ENCODE peak calls at places on chromosomes 2 and 18, in ten cellular contexts. Y is astrocyte; S is fibroblast of the aortic adventitia; L is adrenal gland; F is right atrium auricular region; V is heart right ventricle; N is CD8-positive, alpha-beta T cell; Z is epithelial cell of esophagus; J is kidney epithelial cell; B is IMR-90. H is an unnamed sample.

GRCh38 chr2:241763551-241764271 is 12.9 kb upstream of the GAL3ST2 start:
- DNase-seq in Y (no peak), S (no peak), L (no peak), F (no peak), V (no peak), N (no peak), Z (no peak), J (no peak), B (no peak), H (no peak)

GRCh38 chr2:72015281-72015680 is 132.4 kb downstream of the CYP26B1 start:
- DNase-seq in Y (peak), S (peak), L (no peak), F (no peak), V (no peak), N (no peak), Z (no peak), J (no peak), B (no peak), H (no peak)

GRCh38 chr2:121285077-121285449 is at the start of gene TFCP2L1:
- DNase-seq in Y (no peak), S (no peak), L (no peak), F (no peak), V (no peak), N (no peak), Z (peak), J (no peak), B (no peak), H (no peak)

GRCh38 chr2:231937057-231937456 is 10.9 kb upstream of the NPPC start:
- DNase-seq in Y (no peak), S (no peak), L (no peak), F (peak), V (no peak), N (no peak), Z (no peak), J (no peak), B (no peak), H (no peak)

GRCh38 chr18:37665346-37665745 is 99.7 kb upstream of the CELF4 start:
- DNase-seq in Y (no peak), S (no peak), L (no peak), F (no peak), V (no peak), N (no peak), Z (no peak), J (no peak), B (no peak), H (no peak)

GRCh38 chr2:106269591-106270291 is 75.6 kb upstream of the UXS1 start:
- DNase-seq in Y (no peak), S (no peak), L (no peak), F (no peak), V (peak), N (no peak), Z (peak), J (no peak), B (no peak), H (no peak)

GRCh38 chr2:238239552-238239871 is 326 bp downstream of the HES6 start:
- DNase-seq in Y (no peak), S (no peak), L (no peak), F (no peak), V (no peak), N (peak), Z (peak), J (no peak), B (no peak), H (no peak)

GRCh38 chr18:34153711-34154110 is 71.0 kb downstream of the NOL4 start:
- DNase-seq in Y (peak), S (peak), L (no peak), F (no peak), V (no peak), N (no peak), Z (no peak), J (no peak), B (peak), H (no peak)

GRCh38 chr2:72153026-72153791 is 5.5 kb upstream of the CYP26B1 start:
- DNase-seq in Y (no peak), S (no peak), L (peak), F (peak), V (peak), N (no peak), Z (no peak), J (no peak), B (no peak), H (no peak)

DNA sequence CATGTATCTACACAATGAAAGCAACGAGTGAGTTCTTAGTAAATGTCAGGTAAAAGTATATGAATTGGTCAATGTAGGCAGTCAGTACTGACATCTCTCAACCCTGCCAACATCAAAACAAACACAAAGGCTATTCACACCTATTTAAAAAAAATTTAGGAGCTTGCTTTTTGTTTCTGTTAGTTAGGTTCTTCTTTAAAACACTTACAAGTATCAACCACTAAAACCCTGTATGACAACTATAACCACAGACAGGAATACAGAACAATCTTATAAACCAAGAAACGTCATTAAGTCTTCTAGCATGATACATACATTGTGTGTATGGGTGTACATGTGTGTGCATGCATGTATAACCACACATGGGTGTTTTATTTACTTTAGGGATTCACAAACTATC is 131.0 kb downstream of the TCF4 start:
- DNase-seq in Y (no peak), S (no peak), L (no peak), F (no peak), V (no peak), N (no peak), Z (no peak), J (no peak), B (no peak), H (no peak)
- H3K4me3 ChIP-seq in Y (no peak), S (no peak), L (no peak), F (no peak), V (no peak), N (no peak), Z (no peak), J (no peak), B (no peak), H (no peak)

DNA sequence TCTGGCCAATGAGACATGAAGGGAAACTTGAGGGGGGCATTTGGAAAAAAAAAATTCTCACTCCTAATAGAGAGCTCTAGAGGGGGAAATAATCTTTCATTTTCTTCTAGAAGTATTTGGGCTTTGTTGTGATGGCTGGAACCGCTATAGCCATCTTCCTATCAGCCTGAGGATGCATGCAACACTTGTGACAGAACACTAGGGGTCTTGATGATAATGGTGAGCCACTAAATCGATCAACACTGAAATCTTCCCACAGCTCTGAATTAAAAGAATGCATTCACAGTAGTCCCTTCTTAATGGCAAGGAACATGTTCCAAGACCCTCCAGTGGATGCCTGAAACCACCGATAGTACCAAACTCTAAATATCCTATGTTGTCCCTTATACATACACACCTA is 325.3 kb downstream of the LNPK start:
- DNase-seq in Y (no peak), S (no peak), L (no peak), F (no peak), V (no peak), N (no peak), Z (no peak), J (no peak), B (no peak), H (no peak)
- TF ChIP-seq CTCF in Y (no peak), S (no peak), L (no peak), F (no peak), V (no peak), N (no peak), Z (no peak), J (no peak), B (no peak), H (no peak)

GRCh38 chr2:95274291-95275150 is at the start of gene PROM2:
- DNase-seq in Y (no peak), S (no peak), L (peak), F (no peak), V (no peak), N (no peak), Z (peak), J (no peak), B (no peak), H (no peak)
- H3K4me3 ChIP-seq in Y (no peak), S (no peak), L (no peak), F (no peak), V (no peak), N (no peak), Z (peak), J (peak), B (no peak), H (no peak)

GRCh38 chr2:45684756-45685155 is 33.3 kb downstream of the PRKCE start:
- DNase-seq in Y (no peak), S (no peak), L (no peak), F (no peak), V (no peak), N (no peak), Z (no peak), J (no peak), B (no peak), H (no peak)
- TF ChIP-seq CTCF in Y (no peak), S (no peak), L (no peak), F (no peak), V (no peak), N (no peak), Z (no peak), J (no peak), B (no peak), H (no peak)

GRCh38 chr2:150274108-150274507 is 213.4 kb downstream of the RND3 start:
- DNase-seq in Y (peak), S (no peak), L (no peak), F (no peak), V (no peak), N (no peak), Z (peak), J (no peak), B (peak), H (no peak)

GRCh38 chr2:150282821-150283309 is 204.6 kb downstream of the RND3 start:
- DNase-seq in Y (peak), S (peak), L (peak), F (no peak), V (peak), N (no peak), Z (no peak), J (no peak), B (peak), H (peak)

GRCh38 chr2:150276737-150277136 is 210.7 kb downstream of the RND3 start:
- DNase-seq in Y (no peak), S (no peak), L (no peak), F (no peak), V (no peak), N (no peak), Z (no peak), J (no peak), B (no peak), H (no peak)

GRCh38 chr2:150280255-150280654 is 207.2 kb downstream of the RND3 start:
- DNase-seq in Y (peak), S (peak), L (peak), F (peak), V (peak), N (no peak), Z (peak), J (no peak), B (peak), H (no peak)

GRCh38 chr2:150279673-150280072 is 207.8 kb downstream of the RND3 start:
- DNase-seq in Y (no peak), S (no peak), L (no peak), F (no peak), V (no peak), N (no peak), Z (no peak), J (no peak), B (no peak), H (no peak)
- H3K4me3 ChIP-seq in Y (no peak), S (no peak), L (no peak), F (no peak), V (no peak), N (no peak), Z (no peak), J (no peak), B (no peak), H (no peak)

DNA sequence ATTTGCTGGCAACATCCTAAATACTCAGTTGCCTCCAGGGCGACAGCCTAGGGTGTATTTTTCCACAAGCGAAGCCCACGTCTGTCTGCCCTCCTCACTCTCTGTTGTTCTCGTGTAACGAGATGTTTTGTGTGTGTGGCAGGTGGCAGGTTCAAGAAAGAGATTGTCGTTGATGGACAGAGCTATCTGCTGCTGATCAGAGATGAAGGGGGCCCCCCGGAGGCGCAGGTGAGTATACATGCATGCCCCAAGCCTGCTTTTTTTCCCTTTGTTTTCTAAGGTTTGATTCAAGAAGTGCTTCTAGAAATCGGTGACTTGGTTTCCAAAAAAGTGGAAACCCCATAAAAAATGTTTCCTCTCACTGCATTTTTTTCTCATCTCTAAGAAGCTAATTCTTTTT is 247.0 kb downstream of the AGAP1 start:
- DNase-seq in Y (no peak), S (no peak), L (no peak), F (no peak), V (no peak), N (no peak), Z (peak), J (no peak), B (no peak), H (no peak)
- TF ChIP-seq CTCF in Y (peak), S (peak), L (no peak), F (no peak), V (no peak), N (no peak), Z (peak), J (peak), B (peak), H (no peak)

DNA sequence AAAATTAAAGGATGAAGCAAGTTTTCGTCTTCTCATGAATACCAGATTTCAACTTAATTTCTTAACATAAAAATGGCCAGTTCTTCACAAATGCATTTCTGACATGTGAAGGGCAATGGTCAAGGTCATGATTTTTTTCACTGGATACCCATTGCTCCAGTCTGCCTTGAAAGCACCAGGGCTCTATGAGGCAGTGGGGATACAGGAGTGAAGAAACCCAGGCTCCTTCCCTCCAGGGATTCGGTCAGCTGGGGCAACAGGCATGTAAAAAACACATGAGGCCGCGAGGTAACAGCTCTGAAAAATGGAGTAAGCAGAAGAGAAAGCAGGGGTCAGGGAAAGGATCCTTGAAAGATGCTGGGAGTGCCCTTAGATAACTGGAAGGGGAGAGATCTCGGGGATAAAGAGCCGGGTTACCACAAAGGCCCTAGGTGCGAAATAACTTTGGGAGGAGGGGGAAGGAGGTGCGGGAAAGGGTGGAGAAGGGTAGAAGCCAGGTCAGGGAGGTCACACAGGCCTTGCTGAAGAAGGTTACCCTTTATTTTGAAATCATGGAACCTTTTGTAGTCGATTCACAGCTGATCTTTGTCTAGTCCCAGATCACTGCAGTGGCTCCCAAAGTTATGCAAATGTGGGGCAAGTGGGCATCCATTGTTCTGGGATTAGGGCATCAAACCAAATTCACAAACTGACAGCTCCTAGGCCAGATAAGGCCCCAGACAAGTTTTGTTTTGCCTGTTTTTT is 5.2 kb upstream of the SPRED2 start:
- DNase-seq in Y (no peak), S (no peak), L (no peak), F (no peak), V (no peak), N (no peak), Z (no peak), J (no peak), B (no peak), H (no peak)
- H3K4me3 ChIP-seq in Y (peak), S (no peak), L (no peak), F (no peak), V (no peak), N (no peak), Z (no peak), J (peak), B (no peak), H (no peak)

DNA sequence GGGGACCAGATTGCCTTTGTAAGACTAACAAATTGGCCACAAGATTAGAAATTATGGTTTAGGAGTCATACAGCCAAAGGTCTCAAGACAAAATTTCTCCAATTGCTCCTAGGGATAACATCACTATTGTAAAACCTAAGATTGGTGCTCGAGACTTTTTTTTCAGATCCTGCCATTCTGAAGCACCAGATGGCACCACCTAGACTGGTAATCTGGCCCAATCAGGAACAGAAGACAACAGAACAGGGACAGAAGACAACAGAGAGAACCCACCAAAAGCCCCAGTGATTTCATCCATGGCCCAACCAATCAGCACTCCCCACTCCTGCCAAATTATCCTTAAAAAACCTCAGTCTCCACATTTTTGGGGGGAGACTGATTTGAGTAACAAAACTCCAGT is 66.8 kb downstream of the LINC00305 start:
- DNase-seq in Y (no peak), S (no peak), L (no peak), F (no peak), V (no peak), N (no peak), Z (no peak), J (no peak), B (no peak), H (no peak)
- TF ChIP-seq CTCF in Y (no peak), S (no peak), L (no peak), F (no peak), V (no peak), N (no peak), Z (no peak), J (no peak), B (no peak), H (no peak)

DNA sequence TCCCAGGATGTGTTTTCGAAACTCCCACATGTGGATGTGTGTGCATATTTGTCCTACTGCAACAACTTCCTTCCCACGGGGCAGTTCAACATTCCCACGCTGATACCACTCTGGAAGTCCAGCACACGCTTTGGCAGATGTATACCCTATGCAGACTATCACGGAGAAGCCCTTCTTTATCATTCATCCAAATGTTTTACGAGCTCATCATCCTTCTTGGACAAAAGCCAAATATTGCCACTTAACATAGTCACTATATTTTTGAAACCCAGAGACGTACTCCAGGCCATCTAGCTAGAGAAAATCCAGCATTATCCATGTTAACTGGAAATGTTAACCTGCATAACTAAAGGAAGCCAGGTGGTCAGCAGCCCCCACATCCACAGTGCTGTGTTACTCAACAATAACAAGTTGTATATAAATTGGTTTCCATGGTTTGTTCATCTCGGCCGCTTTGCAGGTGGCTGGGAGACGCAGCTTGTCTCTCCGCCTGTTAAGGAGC is 131.5 kb downstream of the ZNF532 start:
- DNase-seq in Y (peak), S (peak), L (no peak), F (no peak), V (peak), N (no peak), Z (peak), J (no peak), B (peak), H (peak)
- H3K4me3 ChIP-seq in Y (no peak), S (no peak), L (no peak), F (no peak), V (no peak), N (no peak), Z (no peak), J (no peak), B (no peak), H (no peak)

DNA sequence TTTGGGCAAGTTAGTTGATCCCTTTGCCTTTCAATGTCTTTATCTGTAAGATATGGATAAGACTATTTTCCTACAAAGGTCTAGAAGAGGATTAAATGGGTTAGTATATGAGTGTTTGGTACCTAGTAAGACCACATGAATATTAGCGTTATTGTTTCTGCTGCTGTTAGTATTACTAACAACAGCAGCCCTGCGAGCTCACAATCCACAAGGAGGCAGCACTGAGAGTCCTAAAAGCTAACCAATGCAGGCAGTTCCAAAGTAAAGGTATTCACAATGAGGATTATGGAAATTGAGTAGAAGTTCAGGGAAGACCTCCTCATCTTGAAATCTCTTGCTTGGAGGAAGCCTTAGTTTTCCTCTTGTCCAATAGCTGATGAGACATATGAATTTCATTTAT is 248.9 kb downstream of the TDRD15 start:
- DNase-seq in Y (no peak), S (no peak), L (no peak), F (no peak), V (no peak), N (no peak), Z (peak), J (no peak), B (peak), H (no peak)
- TF ChIP-seq CTCF in Y (peak), S (no peak), L (no peak), F (no peak), V (peak), N (no peak), Z (peak), J (peak), B (peak), H (no peak)

H was measured in AG04449.